ENCODE peak calls at places on chromosome 21, in eight cellular contexts. H, A, O, K, I, B, F and R are unnamed samples. For H3K36me3, the result is how much of the 10 kb centered on the place peaks cover.

GRCh38 chr21:27582946-27583270 is 616.0 kb upstream of the ADAMTS5 start:
- DNase-seq in F (no peak), B (no peak), A (no peak), H (no peak), O (no peak), I (no peak), K (no peak), R (no peak)

GRCh38 chr21:15667824-15668223 is 62.0 kb upstream of the USP25 start:
- DNase-seq in B (peak), H (no peak), K (no peak), I (no peak), A (no peak), F (no peak), O (peak), R (no peak)

GRCh38 chr21:24895885-24896734 is 711.2 kb downstream of the MRPL39 start:
- DNase-seq in I (no peak), K (no peak), H (peak), O (peak), F (peak), B (peak), A (no peak), R (peak)

GRCh38 chr21:39891111-39891510 is 23.9 kb downstream of the PCP4 start:
- DNase-seq in O (no peak), F (no peak), I (no peak), A (no peak), B (no peak), H (no peak), K (no peak), R (no peak)

GRCh38 chr21:34884346-34884929 is 164.7 kb downstream of the RUNX1 start:
- DNase-seq in I (no peak), B (no peak), A (no peak), K (no peak), O (no peak), F (no peak), H (no peak), R (no peak)

GRCh38 chr21:15446193-15446592 is 283.6 kb upstream of the USP25 start:
- DNase-seq in A (no peak), H (no peak), O (no peak), B (no peak), I (peak), F (no peak), K (no peak), R (peak)

GRCh38 chr21:29626787-29627470 is 312.9 kb downstream of the GRIK1 start:
- DNase-seq in I (no peak), B (no peak), O (no peak), H (no peak), K (no peak), A (no peak), F (no peak), R (no peak)

GRCh38 chr21:28770867-28771661 is 221.6 kb downstream of the LTN1 start:
- DNase-seq in F (peak), I (no peak), A (no peak), B (no peak), O (no peak), H (no peak), K (no peak), R (no peak)

GRCh38 chr21:14119038-14119437 is 91.7 kb downstream of the LIPI start:
- DNase-seq in K (no peak), A (no peak), H (no peak), I (no peak), O (peak), B (peak), F (peak), R (no peak)

GRCh38 chr21:20789696-20790095 is 208.5 kb upstream of the NCAM2 start:
- DNase-seq in O (no peak), I (no peak), H (no peak), F (no peak), A (no peak), K (no peak), B (no peak), R (no peak)

GRCh38 chr21:16169102-16169511 is 439.3 kb downstream of the USP25 start:
- DNase-seq in B (no peak), K (no peak), O (no peak), F (peak), I (no peak), A (no peak), H (no peak), R (no peak)

GRCh38 chr21:43345046-43345745 is 81.7 kb downstream of the SIK1 start:
- DNase-seq in K (no peak), I (no peak), O (no peak), H (no peak), B (no peak), F (no peak), A (no peak), R (no peak)

GRCh38 chr21:44854664-44855446 is 18.6 kb downstream of the PTTG1IP start:
- DNase-seq in H (no peak), B (no peak), O (no peak), F (no peak), K (no peak), I (peak), A (no peak), R (no peak)

GRCh38 chr21:28636988-28637691 is 355.5 kb downstream of the LTN1 start:
- DNase-seq in A (no peak), B (no peak), K (no peak), F (no peak), O (no peak), I (no peak), H (no peak), R (no peak)

GRCh38 chr21:34836103-34836932 is 167.5 kb downstream of the CLIC6 start:
- DNase-seq in H (no peak), I (peak), B (no peak), O (no peak), K (no peak), F (peak), A (no peak), R (peak)

GRCh38 chr21:21064353-21064752 is 66.1 kb downstream of the NCAM2 start:
- DNase-seq in F (no peak), I (no peak), B (no peak), O (no peak), K (no peak), A (no peak), H (no peak), R (no peak)

GRCh38 chr21:43881283-43881682 is 16.3 kb downstream of the AGPAT3 start:
- DNase-seq in K (no peak), O (no peak), A (no peak), I (no peak), H (no peak), F (no peak), B (no peak), R (no peak)

GRCh38 chr21:34952701-34953100 is 96.4 kb downstream of the RUNX1 start:
- DNase-seq in F (no peak), A (no peak), O (no peak), K (no peak), B (no peak), I (no peak), H (no peak), R (no peak)

GRCh38 chr21:44618504-44618903 is 6.6 kb downstream of the KRTAP10-8 start:
- DNase-seq in I (no peak), A (no peak), O (no peak), H (no peak), F (no peak), B (peak), K (peak), R (no peak)

GRCh38 chr21:28473530-28474225 is 519.0 kb downstream of the LTN1 start:
- DNase-seq in O (no peak), A (no peak), H (no peak), F (no peak), I (no peak), K (no peak), B (no peak), R (no peak)

GRCh38 chr21:34603002-34603709 is 11.8 kb downstream of the RCAN1 start:
- DNase-seq in A (peak), O (peak), H (no peak), I (peak), B (peak), F (peak), K (peak), R (peak)

GRCh38 chr21:17454315-17455027 is 58.4 kb upstream of the CXADR start:
- DNase-seq in I (no peak), H (no peak), B (peak), K (peak), F (peak), A (peak), O (peak), R (peak)

GRCh38 chr21:18902641-18903040 is 499.1 kb upstream of the TMPRSS15 start:
- DNase-seq in H (no peak), A (no peak), B (no peak), F (no peak), I (no peak), O (no peak), K (no peak), R (no peak)

GRCh38 chr21:45050361-45050785 is 24.0 kb upstream of the ADARB1 start:
- DNase-seq in F (peak), K (no peak), O (no peak), H (no peak), I (no peak), B (no peak), A (no peak), R (no peak)

DNA sequence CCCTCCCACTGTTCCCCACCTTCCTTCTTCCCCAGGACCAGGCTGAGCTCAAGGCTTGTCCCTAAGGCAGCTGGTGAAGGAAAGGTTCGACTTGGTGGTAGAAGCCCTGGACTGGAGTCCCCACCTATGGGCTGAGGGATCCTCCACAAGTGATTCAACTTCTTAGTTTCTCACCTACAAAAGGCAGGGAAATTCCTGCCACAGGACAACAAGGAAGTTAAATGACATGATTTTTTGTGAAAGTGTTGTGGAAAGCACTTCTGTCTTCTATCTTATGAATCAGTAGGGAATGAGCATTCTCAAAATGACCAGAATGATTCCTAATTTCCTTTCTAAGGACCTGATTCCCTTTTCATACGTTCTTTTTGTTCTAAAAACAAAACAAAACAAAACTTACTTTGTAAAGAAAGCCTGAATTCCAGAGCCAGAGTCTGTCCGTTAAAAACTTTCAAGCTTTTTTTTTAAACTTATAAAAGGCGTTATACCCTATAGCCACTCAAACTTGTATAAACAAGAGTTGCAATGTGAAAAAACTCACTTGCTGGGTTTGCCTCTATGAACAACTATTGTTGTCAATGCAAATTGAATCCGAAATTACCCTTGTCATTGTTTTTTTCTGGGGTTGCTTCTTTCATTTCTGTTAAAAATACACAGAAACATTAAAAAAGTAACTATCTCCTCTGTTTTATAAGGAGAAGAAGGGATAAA is 12.2 kb downstream of the KCNJ15 start:
- DNase-seq in F (no peak), K (no peak), H (no peak), A (no peak), B (no peak), I (no peak), O (no peak), R (no peak)
- H3K27ac ChIP-seq in F (peak), K (no peak), H (peak), A (no peak), B (no peak), I (peak), O (no peak), R (no peak)

GRCh38 chr21:46153259-46154154 is 1.9 kb downstream of the FTCD start:
- DNase-seq in O (peak), K (peak), A (peak), I (peak), B (peak), H (no peak), F (peak), R (peak)
- H3K4me3 ChIP-seq in O (no peak), K (peak), A (no peak), I (no peak), B (no peak), H (no peak), F (no peak), R (no peak)

GRCh38 chr21:25977068-25977611 is 193.4 kb downstream of the APP start:
- DNase-seq in K (no peak), H (no peak), A (no peak), O (no peak), B (no peak), F (no peak), I (no peak), R (no peak)
- H3K36me3 ChIP-seq in K (half or more), H (under half), A (under half), O (under half), B (under half), F (under half), I (under half), R (under half)

GRCh38 chr21:31509108-31510017 is 150.1 kb upstream of the SOD1 start:
- DNase-seq in I (no peak), H (peak), B (peak), A (peak), O (peak), K (no peak), F (peak), R (no peak)
- H3K27ac ChIP-seq in I (no peak), H (no peak), B (no peak), A (no peak), O (no peak), K (no peak), F (no peak), R (no peak)

DNA sequence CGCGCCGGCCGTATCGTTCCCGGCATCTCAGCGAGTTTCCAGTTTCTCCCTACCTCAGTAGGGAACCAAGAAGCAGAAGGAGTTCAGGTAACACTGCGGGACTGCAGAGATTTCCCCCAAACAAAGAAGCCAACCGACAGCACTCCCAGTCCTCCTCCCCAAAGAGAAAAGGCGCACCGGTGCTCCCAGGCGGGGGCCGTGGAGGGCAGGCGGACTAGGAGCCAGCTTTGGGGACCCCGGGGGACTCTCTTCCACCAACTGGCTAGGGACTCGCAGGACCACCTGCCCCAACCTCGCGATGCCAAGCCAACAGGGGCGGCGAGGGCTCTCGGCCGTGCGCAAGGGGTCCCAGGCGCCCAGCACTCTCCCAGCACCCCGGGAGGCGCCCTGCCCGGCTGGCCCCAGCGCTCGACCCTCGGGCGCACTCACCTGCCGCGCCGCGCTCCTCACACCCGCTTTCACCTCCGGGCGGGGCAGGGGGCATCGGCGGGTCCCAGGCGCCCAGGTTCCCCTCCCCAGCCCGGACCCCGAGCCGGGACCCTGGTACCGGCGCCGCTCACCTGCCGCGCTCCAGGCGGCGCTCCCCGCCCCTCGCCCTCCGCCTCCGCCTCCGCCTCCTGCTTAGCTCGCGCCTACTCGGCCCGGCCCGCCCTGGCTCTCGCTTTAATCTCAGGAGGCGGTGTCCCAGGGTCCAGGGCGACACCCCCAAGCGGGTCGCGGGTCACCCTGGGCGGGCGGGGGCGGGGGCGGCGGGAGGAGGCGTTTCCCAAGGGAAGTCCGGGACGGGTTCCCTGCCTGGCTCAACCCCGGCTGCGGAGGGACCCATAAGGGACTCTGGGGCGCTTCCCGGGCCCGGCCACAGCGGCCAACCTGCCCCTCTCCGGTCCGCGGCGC is at the start of gene TMPRSS2:
- DNase-seq in A (no peak), B (peak), I (peak), H (no peak), K (no peak), O (peak), F (peak), R (no peak)
- H3K4me3 ChIP-seq in A (no peak), B (peak), I (peak), H (no peak), K (peak), O (peak), F (peak), R (no peak)

GRCh38 chr21:37164742-37165141 is 91.7 kb downstream of the TTC3 start:
- DNase-seq in H (no peak), O (no peak), A (no peak), F (no peak), K (no peak), I (no peak), B (no peak), R (no peak)
- H3K36me3 ChIP-seq in H (under half), O (under half), A (half or more), F (under half), K (half or more), I (under half), B (under half), R (under half)

GRCh38 chr21:36204980-36205379 is 48.4 kb downstream of the DOP1B start:
- DNase-seq in A (no peak), K (peak), H (no peak), F (no peak), B (no peak), I (no peak), O (no peak), R (no peak)

GRCh38 chr21:36209626-36210171 is 53.1 kb downstream of the DOP1B start:
- DNase-seq in O (peak), F (peak), I (no peak), H (no peak), K (no peak), A (no peak), B (peak), R (peak)

GRCh38 chr21:36208326-36209013 is 51.8 kb downstream of the DOP1B start:
- DNase-seq in O (no peak), F (no peak), H (no peak), I (no peak), A (no peak), B (no peak), K (no peak), R (no peak)

GRCh38 chr21:36205962-36206361 is 49.3 kb downstream of the DOP1B start:
- DNase-seq in O (no peak), K (no peak), B (no peak), A (no peak), I (no peak), F (no peak), H (no peak), R (no peak)

GRCh38 chr21:36207577-36208320 is 51.1 kb downstream of the DOP1B start:
- DNase-seq in I (no peak), O (no peak), H (no peak), F (no peak), B (peak), A (peak), K (no peak), R (no peak)
- H3K27ac ChIP-seq in I (no peak), O (no peak), H (no peak), F (no peak), B (no peak), A (no peak), K (no peak), R (no peak)

DNA sequence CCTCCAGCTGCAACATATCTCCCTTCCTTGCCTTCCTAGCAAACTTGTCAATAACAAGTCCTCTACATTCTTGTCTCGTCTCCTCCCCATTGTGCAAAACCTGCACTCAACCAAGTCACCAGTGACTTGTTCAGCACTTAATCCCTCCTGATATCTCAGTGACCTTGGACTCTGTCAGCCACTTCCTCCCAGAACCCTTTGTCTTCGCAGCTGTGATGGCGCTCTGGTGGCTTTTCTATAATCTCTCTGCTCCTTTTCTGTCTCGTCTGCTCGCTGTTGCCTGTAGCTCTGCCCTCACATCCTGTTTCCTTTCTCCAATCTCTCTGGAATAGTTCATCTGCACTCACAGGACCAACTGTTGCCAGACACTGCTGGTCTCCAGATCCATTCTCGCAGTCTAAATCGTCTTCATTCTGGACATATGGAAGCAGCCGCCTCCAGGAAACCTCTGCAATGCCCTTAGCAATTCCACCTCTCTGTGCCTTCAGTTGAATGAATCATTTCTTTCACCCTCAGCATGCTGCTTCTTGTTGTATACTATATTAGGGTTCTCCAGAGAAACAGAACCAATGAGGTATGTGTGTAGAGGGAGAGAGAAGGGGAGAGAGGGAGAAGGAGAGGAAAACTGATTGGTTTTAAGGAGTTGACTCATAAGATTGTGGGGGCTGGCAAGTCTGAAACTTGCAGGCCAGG is 17.4 kb upstream of the IFNAR2 start:
- DNase-seq in A (no peak), O (no peak), K (no peak), F (peak), B (peak), H (no peak), I (no peak), R (no peak)
- H3K4me3 ChIP-seq in A (no peak), O (no peak), K (peak), F (no peak), B (no peak), H (no peak), I (no peak), R (no peak)

DNA sequence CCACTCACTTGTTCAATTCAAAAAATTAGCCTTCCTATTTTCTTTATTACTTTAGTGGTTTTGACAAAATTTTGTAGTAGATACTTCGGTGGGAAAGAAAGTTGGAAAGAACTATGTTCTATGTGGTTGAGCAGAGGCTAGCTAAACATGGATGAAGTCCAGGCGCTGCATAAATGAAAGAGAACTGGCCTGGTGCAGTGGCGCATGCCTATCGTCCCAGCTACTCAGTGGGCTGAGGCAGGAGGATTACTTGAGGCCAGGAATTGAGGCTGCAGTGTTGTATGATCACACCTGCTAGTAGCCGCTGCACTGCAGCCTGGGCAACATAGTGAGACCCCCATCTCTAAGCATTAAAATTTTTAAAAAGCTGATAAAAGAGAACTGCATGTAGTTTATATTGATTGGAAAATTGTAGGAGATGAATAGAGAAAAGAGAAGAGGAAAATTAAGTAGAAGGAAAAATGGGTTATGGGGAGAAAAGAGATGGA is 21.0 kb downstream of the IFNAR1 start:
- DNase-seq in B (no peak), I (no peak), O (no peak), K (no peak), F (no peak), A (no peak), H (no peak), R (no peak)
- H3K36me3 ChIP-seq in B (under half), I (under half), O (under half), K (half or more), F (under half), A (half or more), H (under half), R (under half)

GRCh38 chr21:42107881-42108553 is 36.9 kb downstream of the UMODL1 start:
- DNase-seq in B (peak), H (no peak), F (peak), K (peak), A (peak), I (peak), O (peak), R (peak)
- H3K27ac ChIP-seq in B (no peak), H (no peak), F (no peak), K (peak), A (peak), I (no peak), O (no peak), R (no peak)